ENCODE peak calls at places on chromosomes 6 and 20, in six cellular contexts. S, H, C, I, N and Y are unnamed samples.

GRCh38 chr20:14477125-14477524 is 139.7 kb upstream of the FLRT3 start:
- DNase-seq in N (no peak), C (no peak), S (no peak), I (peak), H (no peak), Y (no peak)

GRCh38 chr20:25195014-25195961 is at the start of gene ENTPD6:
- DNase-seq in I (peak), H (peak), N (peak), C (peak), S (peak), Y (peak)

GRCh38 chr6:326896-327537 is 34.7 kb downstream of the DUSP22 start:
- DNase-seq in N (no peak), H (no peak), S (no peak), C (no peak), I (no peak), Y (no peak)

GRCh38 chr20:48102076-48102787 is 317.0 kb upstream of the SULF2 start:
- DNase-seq in C (peak), H (no peak), I (no peak), S (no peak), N (no peak), Y (no peak)

GRCh38 chr20:58192567-58192966 is 35.9 kb downstream of the ANKRD60 start:
- DNase-seq in N (peak), H (no peak), I (no peak), S (no peak), C (peak), Y (no peak)

GRCh38 chr6:17965397-17965796 is 22.0 kb downstream of the KIF13A start:
- DNase-seq in H (no peak), S (no peak), N (no peak), I (no peak), C (no peak), Y (no peak)

GRCh38 chr6:169529931-169530761 is 171.7 kb downstream of the WDR27 start:
- DNase-seq in N (no peak), H (no peak), I (no peak), C (no peak), S (peak), Y (peak)

GRCh38 chr6:22828179-22829062 is 259.1 kb downstream of the HDGFL1 start:
- DNase-seq in I (peak), C (peak), H (no peak), N (peak), S (peak), Y (peak)

GRCh38 chr20:36571564-36572504 is 1.6 kb upstream of the TGIF2 start:
- DNase-seq in H (peak), C (no peak), S (no peak), I (no peak), N (no peak), Y (no peak)

GRCh38 chr6:153092082-153093013 is 38.7 kb downstream of the RGS17 start:
- DNase-seq in N (peak), C (no peak), H (no peak), I (no peak), S (no peak), Y (no peak)

GRCh38 chr6:162379762-162380409 is 347.7 kb downstream of the PRKN start:
- DNase-seq in C (no peak), H (no peak), N (peak), S (no peak), I (no peak), Y (no peak)

GRCh38 chr6:98272061-98272460 is 562.3 kb upstream of the POU3F2 start:
- DNase-seq in I (no peak), S (no peak), N (no peak), C (no peak), H (no peak), Y (no peak)

GRCh38 chr20:11368537-11368936 is 549.2 kb upstream of the BTBD3 start:
- DNase-seq in C (no peak), S (no peak), N (no peak), H (no peak), I (no peak), Y (no peak)

GRCh38 chr6:147666254-147666653 is 157.8 kb downstream of the SAMD5 start:
- DNase-seq in S (no peak), I (no peak), H (no peak), C (no peak), N (no peak), Y (no peak)

GRCh38 chr6:142941018-142941417 is 4.0 kb downstream of the HIVEP2 start:
- DNase-seq in C (no peak), N (no peak), H (no peak), I (no peak), S (no peak), Y (no peak)

GRCh38 chr6:154961141-154961540 is 34.0 kb upstream of the TIAM2 start:
- DNase-seq in S (no peak), C (no peak), H (no peak), N (no peak), I (no peak), Y (no peak)

GRCh38 chr6:168213121-168213524 is 106.5 kb downstream of the DACT2 start:
- DNase-seq in S (no peak), H (no peak), C (no peak), I (no peak), N (no peak), Y (no peak)

GRCh38 chr6:107115695-107116327 is 496 bp upstream of the BEND3 start:
- DNase-seq in I (peak), C (peak), H (peak), N (peak), S (no peak), Y (peak)

GRCh38 chr6:79399499-79399898 is 137.7 kb downstream of the LCA5 start:
- DNase-seq in I (no peak), H (no peak), N (no peak), C (no peak), S (no peak), Y (no peak)

GRCh38 chr20:19783966-19784401 is 25.9 kb downstream of the RIN2 start:
- DNase-seq in N (peak), C (peak), S (no peak), H (no peak), I (peak), Y (peak)

GRCh38 chr20:20711413-20711812 is 1.0 kb downstream of the RALGAPA2 start:
- DNase-seq in H (peak), N (no peak), C (no peak), S (no peak), I (no peak), Y (peak)

GRCh38 chr6:33978593-33979150 is 167.2 kb downstream of the GRM4 start:
- DNase-seq in H (no peak), I (no peak), S (no peak), N (no peak), C (no peak), Y (no peak)

DNA sequence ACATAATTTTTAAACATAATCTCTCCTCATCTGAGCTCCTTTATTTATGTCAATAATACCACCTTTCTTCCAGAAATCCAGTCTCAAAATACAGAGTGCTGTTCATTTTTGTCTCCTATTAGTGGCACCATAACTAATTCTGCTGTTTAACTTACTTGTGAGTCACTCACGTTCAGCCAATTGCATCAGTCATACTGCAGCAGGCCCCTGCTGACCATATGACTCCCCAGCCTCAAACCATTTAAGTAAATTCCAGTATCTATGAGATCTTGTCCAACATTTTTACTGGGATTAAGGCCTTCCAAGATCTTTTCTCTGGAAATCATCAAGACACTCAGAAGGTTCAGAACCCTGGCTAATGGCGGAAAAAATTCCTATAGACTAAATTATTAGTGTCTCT is 982.2 kb upstream of the MAP3K7 start:
- DNase-seq in H (no peak), I (no peak), N (peak), S (no peak), C (no peak), Y (no peak)
- H3K4me3 ChIP-seq in H (no peak), I (no peak), N (no peak), S (no peak), C (no peak), Y (no peak)

GRCh38 chr6:2763345-2763841 is 1.8 kb upstream of the WRNIP1 start:
- DNase-seq in C (no peak), H (no peak), I (peak), N (no peak), S (peak), Y (no peak)
- H3K4me3 ChIP-seq in C (no peak), H (no peak), I (no peak), N (no peak), S (no peak), Y (no peak)

GRCh38 chr6:128417698-128418097 is 102.7 kb downstream of the PTPRK start:
- DNase-seq in S (no peak), C (no peak), H (no peak), N (no peak), I (no peak), Y (no peak)
- H3K4me3 ChIP-seq in S (no peak), C (no peak), H (no peak), N (no peak), I (no peak), Y (no peak)

DNA sequence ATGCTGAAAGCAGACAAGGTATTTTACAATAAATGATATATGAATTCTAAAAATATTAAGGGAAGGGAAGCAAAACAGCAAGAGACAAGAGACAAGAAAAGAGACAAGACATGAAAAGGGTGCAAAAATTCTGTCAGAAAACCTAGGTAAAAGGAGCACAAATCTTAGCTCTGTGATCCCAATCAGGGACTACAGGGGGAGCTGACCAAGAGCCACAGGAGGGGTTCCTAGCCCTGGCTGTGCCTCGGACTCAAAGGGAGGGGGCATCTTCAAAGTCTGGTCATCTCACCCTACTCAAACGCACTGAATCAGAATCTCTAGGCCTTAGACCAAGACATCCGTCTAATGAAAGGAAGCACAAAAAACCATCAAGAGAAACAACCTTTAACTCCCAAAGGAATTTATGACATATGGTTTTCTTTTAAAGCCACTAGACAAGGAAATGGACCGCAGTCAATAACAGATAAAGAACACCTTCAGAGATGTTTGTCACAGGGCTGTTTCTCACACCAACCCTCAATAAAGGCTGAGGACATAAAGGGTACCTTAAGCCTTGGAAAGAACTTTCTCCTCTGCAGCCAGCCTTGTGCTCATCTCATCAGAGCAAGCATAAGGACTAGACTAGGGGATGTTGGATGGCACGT is 130.4 kb upstream of the CDYL start:
- DNase-seq in I (no peak), H (no peak), S (no peak), C (no peak), N (no peak), Y (no peak)
- H3K4me3 ChIP-seq in I (no peak), H (no peak), S (no peak), C (no peak), N (no peak), Y (no peak)

DNA sequence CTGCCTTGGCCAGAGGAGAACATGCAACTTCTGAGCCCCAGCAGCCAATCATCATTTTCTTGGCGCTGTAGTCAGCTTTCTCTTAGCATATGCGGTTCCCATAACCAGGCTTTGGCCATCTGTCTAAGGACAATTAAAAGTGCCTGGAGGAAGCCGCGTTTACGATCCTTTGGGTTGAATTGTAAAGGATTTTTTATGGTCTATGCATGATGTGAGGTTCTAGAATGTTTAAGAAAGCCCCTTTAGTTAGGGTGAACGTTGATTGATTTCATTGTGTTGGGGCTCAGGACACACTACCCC is 791 bp upstream of the CDK19 start:
- DNase-seq in S (no peak), N (no peak), I (no peak), C (no peak), H (no peak), Y (no peak)
- H3K4me3 ChIP-seq in S (peak), N (peak), I (no peak), C (peak), H (peak), Y (peak)

GRCh38 chr6:73873081-73873480 is 177.1 kb downstream of the CD109 start:
- DNase-seq in S (no peak), N (no peak), C (no peak), I (no peak), H (no peak), Y (no peak)

GRCh38 chr6:73879466-73879865 is 183.5 kb downstream of the CD109 start:
- DNase-seq in H (no peak), N (peak), I (no peak), C (no peak), S (no peak), Y (no peak)

GRCh38 chr6:73879894-73880293 is 183.9 kb downstream of the CD109 start:
- DNase-seq in C (no peak), H (no peak), I (no peak), N (peak), S (no peak), Y (no peak)

DNA sequence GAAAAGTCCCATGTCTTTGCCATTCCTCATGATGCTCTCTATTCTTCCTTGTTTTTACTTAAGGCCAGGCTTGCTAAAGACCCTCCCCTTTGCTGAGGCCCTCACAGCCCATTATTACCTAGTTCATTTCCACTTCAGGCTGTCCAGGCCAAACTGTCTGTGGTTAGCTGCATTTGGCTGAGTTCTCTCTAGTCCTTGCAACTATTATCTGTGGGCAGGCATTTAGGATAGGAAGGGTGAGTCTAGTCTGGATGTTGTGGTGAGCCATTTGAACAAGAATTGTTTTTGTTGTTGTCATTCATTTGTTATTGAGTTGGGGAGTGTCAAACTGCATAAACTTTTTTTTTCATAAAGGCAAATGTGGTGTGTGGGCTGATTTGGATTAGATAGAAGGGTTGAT is 182.4 kb downstream of the CD109 start:
- DNase-seq in C (no peak), H (no peak), N (no peak), I (no peak), S (no peak), Y (no peak)
- H3K4me3 ChIP-seq in C (no peak), H (no peak), N (no peak), I (no peak), S (no peak), Y (no peak)